ENCODE peak calls at places on chromosomes 7 and 10, in five cellular contexts. One of them, this sample, is unnamed.

GRCh38 chr10:90658791-90659190 is 199.0 kb downstream of the HTR7 start:
- DNase-seq in ovary: no peak
- DNase-seq in A549: no peak
- DNase-seq in chondrocyte: no peak
- DNase-seq in astrocyte: no peak
- DNase-seq in this sample: no peak

GRCh38 chr7:112986256-112987031 is 100.2 kb downstream of the GPR85 start:
- DNase-seq in ovary: no peak
- DNase-seq in A549: no peak
- DNase-seq in chondrocyte: no peak
- DNase-seq in astrocyte: peak
- DNase-seq in this sample: peak

GRCh38 chr10:10552948-10553347 is 464.7 kb upstream of the CELF2 start:
- DNase-seq in ovary: no peak
- DNase-seq in A549: no peak
- DNase-seq in chondrocyte: no peak
- DNase-seq in astrocyte: no peak
- DNase-seq in this sample: no peak

GRCh38 chr10:44913312-44914079 is 2.4 kb downstream of the TMEM72 start:
- DNase-seq in ovary: no peak
- DNase-seq in A549: no peak
- DNase-seq in chondrocyte: no peak
- DNase-seq in astrocyte: no peak
- DNase-seq in this sample: no peak

GRCh38 chr7:84112771-84113170 is 81.8 kb downstream of the SEMA3A start:
- DNase-seq in ovary: no peak
- DNase-seq in A549: no peak
- DNase-seq in chondrocyte: no peak
- DNase-seq in astrocyte: no peak
- DNase-seq in this sample: peak

GRCh38 chr10:46550076-46550790 is 6.2 kb downstream of the GPRIN2 start:
- DNase-seq in ovary: peak
- DNase-seq in A549: no peak
- DNase-seq in chondrocyte: peak
- DNase-seq in astrocyte: no peak
- DNase-seq in this sample: no peak

GRCh38 chr10:114683593-114683992 is 25.5 kb upstream of the ABLIM1 start:
- DNase-seq in ovary: no peak
- DNase-seq in A549: no peak
- DNase-seq in chondrocyte: no peak
- DNase-seq in astrocyte: no peak
- DNase-seq in this sample: no peak

GRCh38 chr7:153473189-153473588 is 579.0 kb upstream of the DPP6 start:
- DNase-seq in ovary: no peak
- DNase-seq in A549: no peak
- DNase-seq in chondrocyte: no peak
- DNase-seq in astrocyte: no peak
- DNase-seq in this sample: no peak

GRCh38 chr7:123996327-123996625 is 36.6 kb downstream of the TMEM229A start:
- DNase-seq in ovary: no peak
- DNase-seq in A549: no peak
- DNase-seq in chondrocyte: no peak
- DNase-seq in astrocyte: no peak
- DNase-seq in this sample: no peak

GRCh38 chr7:45888185-45888992 is at the start of gene IGFBP1:
- DNase-seq in ovary: no peak
- DNase-seq in A549: no peak
- DNase-seq in chondrocyte: no peak
- DNase-seq in astrocyte: peak
- DNase-seq in this sample: no peak

GRCh38 chr10:94320285-94320914 is 42.3 kb downstream of the NOC3L start:
- DNase-seq in ovary: peak
- DNase-seq in A549: peak
- DNase-seq in chondrocyte: no peak
- DNase-seq in astrocyte: peak
- DNase-seq in this sample: peak

GRCh38 chr10:506451-507354 is 182.8 kb downstream of the DIP2C start:
- DNase-seq in ovary: no peak
- DNase-seq in A549: no peak
- DNase-seq in chondrocyte: peak
- DNase-seq in astrocyte: no peak
- DNase-seq in this sample: no peak

GRCh38 chr7:139321071-139321745 is 19.9 kb upstream of the FMC1 start:
- DNase-seq in ovary: no peak
- DNase-seq in A549: no peak
- DNase-seq in chondrocyte: no peak
- DNase-seq in astrocyte: no peak
- DNase-seq in this sample: peak

GRCh38 chr7:31782411-31782991 is 95.5 kb downstream of the PPP1R17 start:
- DNase-seq in ovary: no peak
- DNase-seq in A549: peak
- DNase-seq in chondrocyte: no peak
- DNase-seq in astrocyte: peak
- DNase-seq in this sample: peak

GRCh38 chr10:111109506-111110242 is 32.8 kb downstream of the ADRA2A start:
- DNase-seq in ovary: no peak
- DNase-seq in A549: no peak
- DNase-seq in chondrocyte: no peak
- DNase-seq in astrocyte: no peak
- DNase-seq in this sample: no peak

GRCh38 chr7:127252736-127253288 is at the start of gene GRM8:
- DNase-seq in ovary: peak
- DNase-seq in A549: peak
- DNase-seq in chondrocyte: no peak
- DNase-seq in astrocyte: peak
- DNase-seq in this sample: peak

GRCh38 chr7:44541-44896 is 147.9 kb upstream of the FAM20C start:
- DNase-seq in ovary: peak
- DNase-seq in A549: no peak
- DNase-seq in chondrocyte: peak
- DNase-seq in astrocyte: no peak
- DNase-seq in this sample: no peak

GRCh38 chr7:75667938-75668337 is 70.8 kb downstream of the HIP1 start:
- DNase-seq in ovary: no peak
- DNase-seq in A549: no peak
- DNase-seq in chondrocyte: peak
- DNase-seq in astrocyte: no peak
- DNase-seq in this sample: no peak

GRCh38 chr10:49509904-49510303 is 29.0 kb downstream of the ERCC6 start:
- DNase-seq in ovary: no peak
- DNase-seq in A549: no peak
- DNase-seq in chondrocyte: no peak
- DNase-seq in astrocyte: no peak
- DNase-seq in this sample: no peak

GRCh38 chr7:27124096-27124978 is 6.2 kb downstream of the HOXA4 start:
- DNase-seq in ovary: no peak
- DNase-seq in A549: no peak
- DNase-seq in chondrocyte: no peak
- DNase-seq in astrocyte: peak
- DNase-seq in this sample: peak

GRCh38 chr10:4511559-4511958 is 314.4 kb upstream of the AKR1E2 start:
- DNase-seq in ovary: no peak
- DNase-seq in A549: no peak
- DNase-seq in chondrocyte: no peak
- DNase-seq in astrocyte: no peak
- DNase-seq in this sample: peak

GRCh38 chr10:127996586-127996985 is 89.7 kb downstream of the PTPRE start:
- DNase-seq in ovary: no peak
- DNase-seq in A549: no peak
- DNase-seq in chondrocyte: no peak
- DNase-seq in astrocyte: no peak
- DNase-seq in this sample: peak

GRCh38 chr10:9243861-9244515 is 1189.5 kb downstream of the GATA3 start:
- DNase-seq in ovary: no peak
- DNase-seq in A549: no peak
- DNase-seq in chondrocyte: no peak
- DNase-seq in astrocyte: peak
- DNase-seq in this sample: no peak

GRCh38 chr7:43721193-43721806 is 8.0 kb downstream of the COA1 start:
- DNase-seq in ovary: no peak
- DNase-seq in A549: peak
- DNase-seq in chondrocyte: no peak
- DNase-seq in astrocyte: peak
- DNase-seq in this sample: peak

GRCh38 chr10:86168256-86168655 is 198.3 kb downstream of the GRID1 start:
- DNase-seq in ovary: no peak
- DNase-seq in A549: no peak
- DNase-seq in chondrocyte: no peak
- DNase-seq in astrocyte: no peak
- DNase-seq in this sample: no peak

GRCh38 chr7:31466036-31466435 is 47.9 kb upstream of the ITPRID1 start:
- DNase-seq in ovary: no peak
- DNase-seq in A549: no peak
- DNase-seq in chondrocyte: no peak
- DNase-seq in astrocyte: no peak
- DNase-seq in this sample: no peak

GRCh38 chr7:15924910-15925309 is 238.4 kb upstream of the MEOX2 start:
- DNase-seq in ovary: no peak
- DNase-seq in A549: no peak
- DNase-seq in chondrocyte: no peak
- DNase-seq in astrocyte: no peak
- DNase-seq in this sample: no peak

GRCh38 chr7:99137418-99138180 is 6.3 kb downstream of the SMURF1 start:
- DNase-seq in ovary: no peak
- DNase-seq in A549: peak
- DNase-seq in chondrocyte: no peak
- DNase-seq in astrocyte: peak
- DNase-seq in this sample: peak

GRCh38 chr7:117666019-117666418 is 186.2 kb downstream of the CFTR start:
- DNase-seq in ovary: no peak
- DNase-seq in A549: peak
- DNase-seq in chondrocyte: no peak
- DNase-seq in astrocyte: peak
- DNase-seq in this sample: peak

GRCh38 chr7:103857435-103857834 is 132.0 kb downstream of the RELN start:
- DNase-seq in ovary: no peak
- DNase-seq in A549: no peak
- DNase-seq in chondrocyte: no peak
- DNase-seq in astrocyte: no peak
- DNase-seq in this sample: no peak

GRCh38 chr7:159201722-159202330 is 57.2 kb upstream of the VIPR2 start:
- DNase-seq in ovary: no peak
- DNase-seq in A549: no peak
- DNase-seq in chondrocyte: no peak
- DNase-seq in astrocyte: no peak
- DNase-seq in this sample: no peak

GRCh38 chr10:12800302-12800701 is 201.2 kb downstream of the CCDC3 start:
- DNase-seq in ovary: no peak
- DNase-seq in A549: no peak
- DNase-seq in chondrocyte: no peak
- DNase-seq in astrocyte: no peak
- DNase-seq in this sample: no peak
- TF ChIP-seq CTCF in ovary: no peak
- TF ChIP-seq CTCF in A549: no peak
- TF ChIP-seq CTCF in chondrocyte: peak
- TF ChIP-seq CTCF in astrocyte: peak
- TF ChIP-seq CTCF in this sample: no peak

GRCh38 chr7:155578016-155578415 is 31.7 kb upstream of the CNPY1 start:
- DNase-seq in ovary: no peak
- DNase-seq in A549: no peak
- DNase-seq in chondrocyte: peak
- DNase-seq in astrocyte: no peak
- DNase-seq in this sample: no peak

GRCh38 chr7:155580367-155580766 is 34.0 kb upstream of the CNPY1 start:
- DNase-seq in ovary: no peak
- DNase-seq in A549: no peak
- DNase-seq in chondrocyte: no peak
- DNase-seq in astrocyte: no peak
- DNase-seq in this sample: no peak

GRCh38 chr7:155577509-155577905 is 31.1 kb upstream of the CNPY1 start:
- DNase-seq in ovary: no peak
- DNase-seq in A549: no peak
- DNase-seq in chondrocyte: no peak
- DNase-seq in astrocyte: no peak
- DNase-seq in this sample: no peak

GRCh38 chr7:155581107-155581830 is 34.9 kb upstream of the CNPY1 start:
- DNase-seq in ovary: no peak
- DNase-seq in A549: no peak
- DNase-seq in chondrocyte: peak
- DNase-seq in astrocyte: no peak
- DNase-seq in this sample: no peak

GRCh38 chr7:155579565-155579964 is 33.2 kb upstream of the CNPY1 start:
- DNase-seq in ovary: no peak
- DNase-seq in A549: no peak
- DNase-seq in chondrocyte: peak
- DNase-seq in astrocyte: no peak
- DNase-seq in this sample: no peak
- TF ChIP-seq CTCF in ovary: no peak
- TF ChIP-seq CTCF in A549: no peak
- TF ChIP-seq CTCF in chondrocyte: no peak
- TF ChIP-seq CTCF in astrocyte: no peak
- TF ChIP-seq CTCF in this sample: no peak

GRCh38 chr7:141272417-141272816 is 198.6 kb downstream of the TMEM178B start:
- DNase-seq in ovary: no peak
- DNase-seq in A549: no peak
- DNase-seq in chondrocyte: no peak
- DNase-seq in astrocyte: no peak
- DNase-seq in this sample: no peak
- TF ChIP-seq CTCF in ovary: no peak
- TF ChIP-seq CTCF in A549: no peak
- TF ChIP-seq CTCF in chondrocyte: peak
- TF ChIP-seq CTCF in astrocyte: no peak
- TF ChIP-seq CTCF in this sample: no peak

GRCh38 chr10:2619927-2620326 is 447.4 kb upstream of the PFKP start:
- DNase-seq in ovary: no peak
- DNase-seq in A549: no peak
- DNase-seq in chondrocyte: no peak
- DNase-seq in astrocyte: no peak
- DNase-seq in this sample: no peak

GRCh38 chr10:2625094-2625493 is 442.3 kb upstream of the PFKP start:
- DNase-seq in ovary: no peak
- DNase-seq in A549: no peak
- DNase-seq in chondrocyte: no peak
- DNase-seq in astrocyte: no peak
- DNase-seq in this sample: no peak

GRCh38 chr10:2623675-2624274 is 443.6 kb upstream of the PFKP start:
- DNase-seq in ovary: no peak
- DNase-seq in A549: no peak
- DNase-seq in chondrocyte: peak
- DNase-seq in astrocyte: no peak
- DNase-seq in this sample: no peak

GRCh38 chr10:2620827-2621521 is 446.4 kb upstream of the PFKP start:
- DNase-seq in ovary: no peak
- DNase-seq in A549: no peak
- DNase-seq in chondrocyte: no peak
- DNase-seq in astrocyte: no peak
- DNase-seq in this sample: no peak

DNA sequence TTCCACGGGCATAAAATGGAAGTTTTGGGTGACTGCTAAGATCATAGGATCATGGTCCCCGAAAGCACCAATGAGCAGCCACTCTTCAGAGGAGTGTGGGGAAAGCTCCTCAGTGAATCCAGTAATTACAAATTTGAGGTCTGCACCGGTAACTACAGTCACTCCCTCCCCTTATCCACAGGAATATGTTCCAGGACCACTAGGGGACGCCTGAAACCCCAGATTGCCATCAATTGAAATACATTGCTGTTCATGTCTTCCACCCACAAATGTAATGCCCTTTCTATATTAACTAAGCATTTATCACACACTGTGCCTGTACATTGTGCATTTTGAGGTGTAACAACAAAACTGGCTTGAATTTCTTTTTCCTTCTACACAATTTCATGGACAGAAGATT is 447.9 kb upstream of the PFKP start:
- DNase-seq in ovary: no peak
- DNase-seq in A549: peak
- DNase-seq in chondrocyte: no peak
- DNase-seq in astrocyte: no peak
- DNase-seq in this sample: no peak
- TF ChIP-seq CTCF in ovary: no peak
- TF ChIP-seq CTCF in A549: peak
- TF ChIP-seq CTCF in chondrocyte: peak
- TF ChIP-seq CTCF in astrocyte: peak
- TF ChIP-seq CTCF in this sample: no peak